ENCODE peak calls at places on chromosomes 5 and 9, in eight cellular contexts. P is spleen; C is CD8-positive, alpha-beta memory T cell; L is uterus; K is SJSA1; T is PC-3; W is cardiac muscle cell; U is RWPE2. H is an unnamed sample.

GRCh38 chr9:115333671-115334070 is 215.7 kb upstream of the TNC start:
- DNase-seq in P (no peak), C (no peak), L (no peak), K (no peak), T (peak), W (no peak), U (no peak), H (no peak)

GRCh38 chr5:133773247-133774202 is 161.2 kb upstream of the FSTL4 start:
- DNase-seq in P (no peak), C (no peak), L (no peak), K (no peak), T (no peak), W (peak), U (no peak), H (no peak)

GRCh38 chr9:96150324-96151023 is 151.5 kb downstream of the HSD17B3 start:
- DNase-seq in P (no peak), C (peak), L (no peak), K (peak), T (no peak), W (no peak), U (no peak), H (no peak)

GRCh38 chr5:136032564-136032963 is 3.8 kb downstream of the TGFBI start:
- DNase-seq in P (peak), C (no peak), L (no peak), K (peak), T (peak), W (no peak), U (peak), H (peak)

GRCh38 chr9:90600029-90600428 is 42.6 kb downstream of the DIRAS2 start:
- DNase-seq in P (no peak), C (no peak), L (no peak), K (no peak), T (no peak), W (no peak), U (no peak), H (no peak)

GRCh38 chr5:85000671-85001070 is 616.0 kb upstream of the EDIL3 start:
- DNase-seq in P (no peak), C (no peak), L (no peak), K (peak), T (peak), W (no peak), U (no peak), H (no peak)

GRCh38 chr9:132585954-132586829 is 3.8 kb downstream of the BARHL1 start:
- DNase-seq in P (no peak), C (no peak), L (no peak), K (no peak), T (no peak), W (no peak), U (no peak), H (no peak)

GRCh38 chr5:72470817-72471216 is 36.4 kb downstream of the ZNF366 start:
- DNase-seq in P (no peak), C (no peak), L (no peak), K (peak), T (peak), W (no peak), U (no peak), H (no peak)

GRCh38 chr9:122382901-122383850 is 12.4 kb downstream of the PTGS1 start:
- DNase-seq in P (no peak), C (no peak), L (no peak), K (no peak), T (no peak), W (no peak), U (peak), H (no peak)

GRCh38 chr5:88250010-88250409 is 18.6 kb downstream of the TMEM161B start:
- DNase-seq in P (no peak), C (no peak), L (no peak), K (no peak), T (no peak), W (no peak), U (no peak), H (no peak)

GRCh38 chr9:126763130-126763764 is 41.6 kb upstream of the ZBTB43 start:
- DNase-seq in P (no peak), C (no peak), L (no peak), K (no peak), T (peak), W (no peak), U (no peak), H (no peak)

GRCh38 chr5:90503596-90503995 is 25.8 kb downstream of the LYSMD3 start:
- DNase-seq in P (no peak), C (no peak), L (no peak), K (no peak), T (peak), W (no peak), U (no peak), H (no peak)

GRCh38 chr9:128027166-128027539 is 40.0 kb downstream of the NAIF1 start:
- DNase-seq in P (no peak), C (peak), L (no peak), K (no peak), T (no peak), W (no peak), U (no peak), H (no peak)

GRCh38 chr5:6188344-6188743 is 190.0 kb downstream of the MED10 start:
- DNase-seq in P (no peak), C (no peak), L (no peak), K (no peak), T (no peak), W (no peak), U (no peak), H (no peak)

GRCh38 chr5:140182075-140182709 is 7.2 kb downstream of the CYSTM1 start:
- DNase-seq in P (no peak), C (no peak), L (no peak), K (no peak), T (peak), W (no peak), U (no peak), H (peak)

GRCh38 chr9:113934826-113935676 is 58.9 kb downstream of the ZNF618 start:
- DNase-seq in P (no peak), C (no peak), L (no peak), K (no peak), T (no peak), W (no peak), U (no peak), H (peak)

GRCh38 chr5:133240425-133241091 is 188.7 kb downstream of the HSPA4 start:
- DNase-seq in P (peak), C (no peak), L (peak), K (peak), T (peak), W (no peak), U (peak), H (peak)

GRCh38 chr5:138824516-138824915 is 50.6 kb downstream of the LRRTM2 start:
- DNase-seq in P (no peak), C (no peak), L (no peak), K (no peak), T (no peak), W (no peak), U (no peak), H (no peak)

GRCh38 chr9:71677209-71677608 is 91.1 kb downstream of the CEMIP2 start:
- DNase-seq in P (no peak), C (no peak), L (no peak), K (no peak), T (no peak), W (no peak), U (no peak), H (no peak)

GRCh38 chr5:9269024-9269423 is 276.9 kb downstream of the SEMA5A start:
- DNase-seq in P (no peak), C (no peak), L (no peak), K (peak), T (peak), W (no peak), U (no peak), H (no peak)

GRCh38 chr5:16934669-16935068 is 1.4 kb downstream of the MYO10 start:
- DNase-seq in P (no peak), C (no peak), L (no peak), K (no peak), T (peak), W (peak), U (no peak), H (no peak)

GRCh38 chr5:103021310-103021709 is 98.6 kb downstream of the GIN1 start:
- DNase-seq in P (no peak), C (no peak), L (no peak), K (no peak), T (peak), W (no peak), U (no peak), H (no peak)

GRCh38 chr5:147853372-147853987 is 22.0 kb upstream of the SPINK1 start:
- DNase-seq in P (no peak), C (no peak), L (no peak), K (no peak), T (no peak), W (no peak), U (no peak), H (no peak)

GRCh38 chr5:149940077-149940574 is 4.5 kb downstream of the PDE6A start:
- DNase-seq in P (no peak), C (no peak), L (no peak), K (no peak), T (peak), W (no peak), U (no peak), H (no peak)

GRCh38 chr5:175246242-175246891 is 197.6 kb downstream of the DRD1 start:
- DNase-seq in P (no peak), C (no peak), L (peak), K (peak), T (peak), W (no peak), U (peak), H (no peak)

GRCh38 chr9:111598730-111599091 is 736 bp downstream of the PTGR1 start:
- DNase-seq in P (no peak), C (no peak), L (peak), K (peak), T (peak), W (peak), U (no peak), H (no peak)

GRCh38 chr9:3708751-3709150 is 182.9 kb upstream of the RFX3 start:
- DNase-seq in P (no peak), C (no peak), L (no peak), K (no peak), T (peak), W (no peak), U (no peak), H (no peak)

GRCh38 chr5:37120270-37120669 is 128.9 kb downstream of the CPLANE1 start:
- DNase-seq in P (no peak), C (no peak), L (no peak), K (no peak), T (no peak), W (no peak), U (no peak), H (no peak)

GRCh38 chr5:120655828-120656435 is 191.8 kb downstream of the PRR16 start:
- DNase-seq in P (no peak), C (no peak), L (no peak), K (peak), T (peak), W (peak), U (no peak), H (peak)

GRCh38 chr5:147446528-147446927 is 63.3 kb downstream of the DPYSL3 start:
- DNase-seq in P (no peak), C (no peak), L (no peak), K (no peak), T (no peak), W (no peak), U (no peak), H (peak)

GRCh38 chr5:72377920-72378635 is 57.9 kb downstream of the PTCD2 start:
- DNase-seq in P (no peak), C (no peak), L (no peak), K (no peak), T (no peak), W (no peak), U (no peak), H (peak)

GRCh38 chr5:73139485-73139884 is 19.1 kb downstream of the TMEM171 start:
- DNase-seq in P (no peak), C (no peak), L (no peak), K (no peak), T (no peak), W (no peak), U (no peak), H (no peak)

GRCh38 chr9:81266674-81267073 is 422.7 kb downstream of the TLE1 start:
- DNase-seq in P (no peak), C (no peak), L (no peak), K (peak), T (peak), W (no peak), U (no peak), H (no peak)

GRCh38 chr9:108040783-108041182 is 551.2 kb upstream of the KLF4 start:
- DNase-seq in P (no peak), C (no peak), L (no peak), K (no peak), T (peak), W (no peak), U (peak), H (no peak)

GRCh38 chr9:98190757-98191105 is 1.7 kb downstream of the CORO2A start:
- DNase-seq in P (no peak), C (no peak), L (no peak), K (no peak), T (no peak), W (no peak), U (no peak), H (no peak)

GRCh38 chr9:137188086-137188489 is 272 bp downstream of the ANAPC2 start:
- DNase-seq in P (peak), C (no peak), L (no peak), K (no peak), T (no peak), W (no peak), U (no peak), H (no peak)

GRCh38 chr5:39057745-39058144 is 16.5 kb downstream of the RICTOR start:
- DNase-seq in P (no peak), C (no peak), L (no peak), K (no peak), T (no peak), W (no peak), U (no peak), H (no peak)

GRCh38 chr9:80449513-80449912 is 877.7 kb downstream of the TLE4 start:
- DNase-seq in P (no peak), C (no peak), L (no peak), K (no peak), T (no peak), W (no peak), U (no peak), H (no peak)

GRCh38 chr5:53164478-53165165 is 55.1 kb upstream of the MOCS2 start:
- DNase-seq in P (no peak), C (no peak), L (no peak), K (no peak), T (no peak), W (peak), U (no peak), H (no peak)

GRCh38 chr9:6079386-6079785 is 64.0 kb upstream of the RANBP6 start:
- DNase-seq in P (no peak), C (no peak), L (no peak), K (no peak), T (no peak), W (no peak), U (no peak), H (no peak)
- H3K4me3 ChIP-seq in P (no peak), C (peak), L (no peak), K (no peak), T (peak), W (peak), U (peak), H (peak)

DNA sequence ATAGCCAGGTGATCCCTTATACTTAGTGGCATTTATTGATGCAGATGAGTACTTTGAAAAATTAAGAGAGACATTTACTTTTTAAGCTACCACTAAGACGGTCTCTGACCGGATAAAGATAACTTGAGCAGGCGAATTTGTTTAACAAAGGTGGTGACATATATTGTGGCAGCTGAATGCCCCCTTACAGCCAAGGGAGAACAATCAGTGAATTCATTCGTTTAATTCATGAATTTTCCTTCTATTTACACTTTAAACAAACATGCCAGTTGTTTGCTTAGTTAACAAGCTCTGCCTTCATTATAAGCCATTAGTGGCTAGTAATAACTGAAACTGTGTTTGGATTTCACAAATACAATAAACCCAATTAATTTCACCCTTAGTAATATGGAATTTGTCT is 187.1 kb downstream of the AOPEP start:
- DNase-seq in P (no peak), C (no peak), L (no peak), K (no peak), T (peak), W (no peak), U (no peak), H (no peak)
- H3K27ac ChIP-seq in P (no peak), C (no peak), L (peak), K (peak), T (peak), W (peak), U (peak), H (peak)

GRCh38 chr5:54867310-54867944 is 118.0 kb downstream of the ESM1 start:
- DNase-seq in P (no peak), C (no peak), L (no peak), K (peak), T (peak), W (peak), U (no peak), H (no peak)
- H3K4me3 ChIP-seq in P (no peak), C (peak), L (no peak), K (no peak), T (peak), W (no peak), U (no peak), H (no peak)

DNA sequence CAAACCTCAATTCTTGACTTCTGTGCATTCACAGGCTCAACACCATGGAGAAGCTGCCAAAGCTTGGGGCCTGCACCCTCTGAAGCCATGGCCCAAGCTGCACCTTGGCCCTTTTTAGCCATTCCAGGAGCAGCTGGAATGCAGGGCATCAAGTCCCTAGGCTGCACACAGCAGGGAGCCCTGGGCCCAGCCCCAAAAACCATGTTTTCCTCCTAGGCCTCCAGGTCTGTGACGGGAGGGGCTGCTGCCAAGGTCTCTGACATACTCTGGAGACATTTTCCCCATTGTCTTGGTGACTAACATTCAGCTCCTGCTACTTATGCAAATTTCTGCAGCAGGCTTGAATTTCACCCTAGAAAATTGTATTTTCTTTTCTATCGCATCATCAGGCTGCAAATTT is 64.6 kb downstream of the ELOVL7 start:
- DNase-seq in P (no peak), C (no peak), L (no peak), K (no peak), T (peak), W (no peak), U (no peak), H (no peak)
- H3K27ac ChIP-seq in P (no peak), C (no peak), L (no peak), K (no peak), T (no peak), W (no peak), U (no peak), H (no peak)